ENCODE peak calls at places on chromosomes 6 and 20, in five cellular contexts. One of them, this sample, is unnamed.

GRCh38 chr6:145539831-145540230 is 195.5 kb downstream of the EPM2A start:
- DNase-seq in GM23248: peak; percentile 58
- DNase-seq in Caco-2: no peak
- DNase-seq in upper lobe of right lung: no peak
- DNase-seq in GM12878: no peak
- DNase-seq in this sample: no peak

GRCh38 chr6:151387175-151387574 is 4.2 kb downstream of the ZBTB2 start:
- DNase-seq in GM23248: no peak
- DNase-seq in Caco-2: no peak
- DNase-seq in upper lobe of right lung: no peak
- DNase-seq in GM12878: no peak
- DNase-seq in this sample: no peak

GRCh38 chr6:112274774-112275173 is 20.4 kb upstream of the LAMA4 start:
- DNase-seq in GM23248: no peak
- DNase-seq in Caco-2: no peak
- DNase-seq in upper lobe of right lung: no peak
- DNase-seq in GM12878: no peak
- DNase-seq in this sample: no peak

GRCh38 chr6:23003671-23004598 is 434.6 kb downstream of the HDGFL1 start:
- DNase-seq in GM23248: peak; percentile 85
- DNase-seq in Caco-2: no peak
- DNase-seq in upper lobe of right lung: no peak
- DNase-seq in GM12878: no peak
- DNase-seq in this sample: peak; percentile 89

GRCh38 chr6:15864033-15864707 is 201.3 kb upstream of the DTNBP1 start:
- DNase-seq in GM23248: peak; percentile 48
- DNase-seq in Caco-2: no peak
- DNase-seq in upper lobe of right lung: no peak
- DNase-seq in GM12878: no peak
- DNase-seq in this sample: no peak

GRCh38 chr20:45456632-45457031 is 12.9 kb upstream of the WFDC2 start:
- DNase-seq in GM23248: peak; percentile 35
- DNase-seq in Caco-2: peak; percentile 68
- DNase-seq in upper lobe of right lung: no peak
- DNase-seq in GM12878: no peak
- DNase-seq in this sample: no peak

GRCh38 chr6:41524634-41525011 is 21.6 kb upstream of the FOXP4 start:
- DNase-seq in GM23248: no peak
- DNase-seq in Caco-2: peak; percentile 32
- DNase-seq in upper lobe of right lung: no peak
- DNase-seq in GM12878: no peak
- DNase-seq in this sample: no peak

GRCh38 chr6:9126845-9127560 is 691.7 kb upstream of the SLC35B3 start:
- DNase-seq in GM23248: peak; percentile 38
- DNase-seq in Caco-2: no peak
- DNase-seq in upper lobe of right lung: no peak
- DNase-seq in GM12878: no peak
- DNase-seq in this sample: peak; percentile 67

GRCh38 chr6:170269873-170270541 is 20.9 kb downstream of the DLL1 start:
- DNase-seq in GM23248: peak; percentile 13
- DNase-seq in Caco-2: no peak
- DNase-seq in upper lobe of right lung: no peak
- DNase-seq in GM12878: no peak
- DNase-seq in this sample: peak; percentile 42

GRCh38 chr6:139243531-139243930 is 48.3 kb downstream of the TXLNB start:
- DNase-seq in GM23248: peak; percentile 10
- DNase-seq in Caco-2: no peak
- DNase-seq in upper lobe of right lung: no peak
- DNase-seq in GM12878: no peak
- DNase-seq in this sample: no peak

GRCh38 chr20:58852559-58853271 is at the start of gene GNAS:
- DNase-seq in GM23248: peak; percentile 77
- DNase-seq in Caco-2: peak; percentile 75
- DNase-seq in upper lobe of right lung: peak; percentile 84
- DNase-seq in GM12878: no peak
- DNase-seq in this sample: peak; percentile 49

GRCh38 chr20:41998539-41999341 is 380.6 kb upstream of the CHD6 start:
- DNase-seq in GM23248: no peak
- DNase-seq in Caco-2: no peak
- DNase-seq in upper lobe of right lung: no peak
- DNase-seq in GM12878: no peak
- DNase-seq in this sample: no peak

GRCh38 chr20:53574259-53574789 is 19.3 kb downstream of the ZNF217 start:
- DNase-seq in GM23248: no peak
- DNase-seq in Caco-2: no peak
- DNase-seq in upper lobe of right lung: no peak
- DNase-seq in GM12878: no peak
- DNase-seq in this sample: no peak

GRCh38 chr20:53576586-53577318 is 16.9 kb downstream of the ZNF217 start:
- DNase-seq in GM23248: no peak
- DNase-seq in Caco-2: no peak
- DNase-seq in upper lobe of right lung: no peak
- DNase-seq in GM12878: no peak
- DNase-seq in this sample: no peak

GRCh38 chr20:53574819-53575218 is 18.8 kb downstream of the ZNF217 start:
- DNase-seq in GM23248: peak; percentile 29
- DNase-seq in Caco-2: no peak
- DNase-seq in upper lobe of right lung: no peak
- DNase-seq in GM12878: no peak
- DNase-seq in this sample: peak; percentile 42

GRCh38 chr20:53576195-53576580 is 17.5 kb downstream of the ZNF217 start:
- DNase-seq in GM23248: no peak
- DNase-seq in Caco-2: no peak
- DNase-seq in upper lobe of right lung: no peak
- DNase-seq in GM12878: no peak
- DNase-seq in this sample: no peak

DNA sequence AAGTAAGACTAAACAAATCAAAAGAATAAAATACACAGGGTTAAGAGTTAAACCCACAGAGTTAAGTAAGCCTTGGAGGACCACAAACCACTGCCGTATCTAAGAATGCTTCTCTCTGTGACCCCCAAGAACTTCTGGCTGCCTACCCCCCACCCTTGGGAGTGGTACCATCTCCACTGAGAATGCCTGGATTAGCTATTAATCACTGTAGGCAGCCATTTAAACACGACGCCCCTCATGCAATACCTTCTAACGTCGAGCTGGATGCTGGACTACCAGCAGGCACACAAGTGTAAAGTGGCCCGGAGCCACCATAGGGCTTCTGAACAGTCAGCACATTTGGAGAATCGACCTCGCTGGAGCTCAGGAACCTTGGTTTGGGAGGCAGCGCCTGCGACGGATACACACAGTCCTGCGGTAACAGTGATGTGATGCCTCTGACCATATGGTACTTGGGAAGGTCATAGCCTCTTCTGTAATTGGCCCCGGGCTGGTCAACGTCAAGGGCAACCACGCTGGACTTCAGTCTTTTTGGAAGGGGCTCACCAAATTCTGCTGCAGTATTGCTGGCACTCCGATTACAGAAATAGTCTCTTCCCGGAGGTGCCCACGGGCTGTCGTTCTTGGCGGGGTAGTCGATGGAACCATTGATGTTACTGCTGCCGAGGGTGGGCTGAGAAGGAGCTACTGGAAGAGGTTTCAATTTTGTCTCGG is 18.0 kb downstream of the ZNF217 start:
- DNase-seq in GM23248: no peak
- DNase-seq in Caco-2: no peak
- DNase-seq in upper lobe of right lung: no peak
- DNase-seq in GM12878: no peak
- DNase-seq in this sample: no peak
- H3K4me3 ChIP-seq in GM23248: no peak overlapping the region
- H3K4me3 ChIP-seq in Caco-2: no peak overlapping the region
- H3K4me3 ChIP-seq in upper lobe of right lung: no peak overlapping the region
- H3K4me3 ChIP-seq in GM12878: no peak overlapping the region
- H3K4me3 ChIP-seq in this sample: no peak overlapping the region

GRCh38 chr6:148760143-148760505 is 13.3 kb downstream of the UST start:
- DNase-seq in GM23248: peak; percentile 41
- DNase-seq in Caco-2: no peak
- DNase-seq in upper lobe of right lung: no peak
- DNase-seq in GM12878: no peak
- DNase-seq in this sample: no peak

GRCh38 chr6:148757944-148758343 is 11.1 kb downstream of the UST start:
- DNase-seq in GM23248: no peak
- DNase-seq in Caco-2: no peak
- DNase-seq in upper lobe of right lung: no peak
- DNase-seq in GM12878: no peak
- DNase-seq in this sample: no peak

GRCh38 chr6:148760568-148761531 is 14.0 kb downstream of the UST start:
- DNase-seq in GM23248: peak; percentile 92
- DNase-seq in Caco-2: no peak
- DNase-seq in upper lobe of right lung: no peak
- DNase-seq in GM12878: peak; percentile 64
- DNase-seq in this sample: peak; percentile 98

GRCh38 chr6:148758492-148758891 is 11.7 kb downstream of the UST start:
- DNase-seq in GM23248: no peak
- DNase-seq in Caco-2: no peak
- DNase-seq in upper lobe of right lung: no peak
- DNase-seq in GM12878: peak; percentile 98
- DNase-seq in this sample: no peak

GRCh38 chr6:148761532-148761951 is 14.7 kb downstream of the UST start:
- DNase-seq in GM23248: no peak
- DNase-seq in Caco-2: no peak
- DNase-seq in upper lobe of right lung: peak; percentile 76
- DNase-seq in GM12878: no peak
- DNase-seq in this sample: peak; percentile 59
- H3K4me3 ChIP-seq in GM23248: peak overlapping the region; percentile 69
- H3K4me3 ChIP-seq in Caco-2: no peak overlapping the region
- H3K4me3 ChIP-seq in upper lobe of right lung: peak overlapping the region; percentile 26
- H3K4me3 ChIP-seq in GM12878: peak overlapping the region; percentile 39
- H3K4me3 ChIP-seq in this sample: peak overlapping the region; percentile 61

GRCh38 chr20:63950701-63951397 is 5.4 kb downstream of the UCKL1 start:
- DNase-seq in GM23248: no peak
- DNase-seq in Caco-2: no peak
- DNase-seq in upper lobe of right lung: no peak
- DNase-seq in GM12878: no peak
- DNase-seq in this sample: no peak

GRCh38 chr20:63953764-63954429 is 2.3 kb downstream of the UCKL1 start:
- DNase-seq in GM23248: peak; percentile 24
- DNase-seq in Caco-2: no peak
- DNase-seq in upper lobe of right lung: no peak
- DNase-seq in GM12878: no peak
- DNase-seq in this sample: no peak

GRCh38 chr20:63952769-63953168 is 3.4 kb downstream of the UCKL1 start:
- DNase-seq in GM23248: no peak
- DNase-seq in Caco-2: no peak
- DNase-seq in upper lobe of right lung: no peak
- DNase-seq in GM12878: no peak
- DNase-seq in this sample: no peak

GRCh38 chr20:63951398-63952209 is 4.6 kb downstream of the UCKL1 start:
- DNase-seq in GM23248: no peak
- DNase-seq in Caco-2: no peak
- DNase-seq in upper lobe of right lung: no peak
- DNase-seq in GM12878: no peak
- DNase-seq in this sample: no peak

DNA sequence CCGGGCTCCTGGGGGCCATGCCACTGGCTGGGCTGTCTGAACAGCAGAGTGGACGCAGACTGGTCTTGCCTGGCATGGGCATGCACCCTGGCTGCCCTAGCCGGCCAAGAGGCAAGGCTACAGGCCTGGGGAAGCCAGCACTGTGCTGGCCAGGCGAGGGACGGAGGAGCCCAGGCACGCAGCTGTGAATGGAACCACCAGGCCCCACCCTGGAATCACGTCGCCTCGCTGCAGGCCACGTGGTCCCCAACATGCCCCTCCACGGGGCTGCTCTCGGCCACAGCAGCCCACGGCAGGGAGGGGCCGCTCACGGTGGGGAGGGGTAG is 4.0 kb downstream of the UCKL1 start:
- DNase-seq in GM23248: no peak
- DNase-seq in Caco-2: no peak
- DNase-seq in upper lobe of right lung: no peak
- DNase-seq in GM12878: no peak
- DNase-seq in this sample: no peak
- H3K4me3 ChIP-seq in GM23248: no peak overlapping the region
- H3K4me3 ChIP-seq in Caco-2: no peak overlapping the region
- H3K4me3 ChIP-seq in upper lobe of right lung: no peak overlapping the region
- H3K4me3 ChIP-seq in GM12878: no peak overlapping the region
- H3K4me3 ChIP-seq in this sample: no peak overlapping the region

GRCh38 chr6:10659697-10660348 is 34.6 kb downstream of the C6orf52 start:
- DNase-seq in GM23248: no peak
- DNase-seq in Caco-2: no peak
- DNase-seq in upper lobe of right lung: peak; percentile 65
- DNase-seq in GM12878: no peak
- DNase-seq in this sample: no peak
- H3K4me3 ChIP-seq in GM23248: no peak overlapping the region
- H3K4me3 ChIP-seq in Caco-2: no peak overlapping the region
- H3K4me3 ChIP-seq in upper lobe of right lung: peak overlapping the region; percentile 31
- H3K4me3 ChIP-seq in GM12878: no peak overlapping the region
- H3K4me3 ChIP-seq in this sample: peak overlapping the region; percentile 38

DNA sequence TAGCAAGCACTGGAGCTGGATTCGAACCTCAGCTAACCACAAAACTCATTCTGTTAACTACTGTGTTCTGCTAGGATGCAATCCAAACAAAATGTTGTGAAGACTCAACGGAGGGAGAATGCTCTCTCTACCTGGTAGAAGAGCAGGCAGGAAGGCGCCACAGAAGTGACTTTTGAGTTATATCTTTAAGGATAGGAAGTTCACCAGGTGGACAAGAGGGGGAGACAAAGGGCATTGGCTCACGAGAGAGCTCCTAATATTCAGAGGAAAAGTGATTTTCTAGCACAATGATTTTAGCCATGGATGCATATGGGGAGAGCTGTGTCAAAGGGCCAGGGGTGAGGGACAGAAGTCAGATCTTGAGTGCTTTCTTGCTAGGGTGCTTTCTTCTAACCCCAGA is 108.4 kb upstream of the MAFB start:
- DNase-seq in GM23248: peak; percentile 36
- DNase-seq in Caco-2: peak; percentile 71
- DNase-seq in upper lobe of right lung: no peak
- DNase-seq in GM12878: no peak
- DNase-seq in this sample: peak; percentile 1
- H3K4me3 ChIP-seq in GM23248: no peak overlapping the region
- H3K4me3 ChIP-seq in Caco-2: no peak overlapping the region
- H3K4me3 ChIP-seq in upper lobe of right lung: no peak overlapping the region
- H3K4me3 ChIP-seq in GM12878: no peak overlapping the region
- H3K4me3 ChIP-seq in this sample: no peak overlapping the region

GRCh38 chr20:57496592-57496991 is 28.3 kb downstream of the CTCFL start:
- DNase-seq in GM23248: no peak
- DNase-seq in Caco-2: no peak
- DNase-seq in upper lobe of right lung: no peak
- DNase-seq in GM12878: no peak
- DNase-seq in this sample: no peak

GRCh38 chr20:57500941-57501340 is 24.0 kb downstream of the CTCFL start:
- DNase-seq in GM23248: no peak
- DNase-seq in Caco-2: no peak
- DNase-seq in upper lobe of right lung: no peak
- DNase-seq in GM12878: no peak
- DNase-seq in this sample: no peak

GRCh38 chr20:57499676-57500075 is 25.3 kb downstream of the CTCFL start:
- DNase-seq in GM23248: no peak
- DNase-seq in Caco-2: no peak
- DNase-seq in upper lobe of right lung: no peak
- DNase-seq in GM12878: no peak
- DNase-seq in this sample: no peak

GRCh38 chr20:57500235-57500634 is 24.7 kb downstream of the CTCFL start:
- DNase-seq in GM23248: no peak
- DNase-seq in Caco-2: no peak
- DNase-seq in upper lobe of right lung: no peak
- DNase-seq in GM12878: no peak
- DNase-seq in this sample: no peak

GRCh38 chr20:57498425-57499400 is 26.2 kb downstream of the CTCFL start:
- DNase-seq in GM23248: peak; percentile 50
- DNase-seq in Caco-2: peak; percentile 65
- DNase-seq in upper lobe of right lung: no peak
- DNase-seq in GM12878: no peak
- DNase-seq in this sample: peak; percentile 21
- H3K4me3 ChIP-seq in GM23248: no peak overlapping the region
- H3K4me3 ChIP-seq in Caco-2: no peak overlapping the region
- H3K4me3 ChIP-seq in upper lobe of right lung: no peak overlapping the region
- H3K4me3 ChIP-seq in GM12878: no peak overlapping the region
- H3K4me3 ChIP-seq in this sample: no peak overlapping the region

This sample was measured in AG10803.